ENCODE peak calls at places on chromosomes 4 and X, in six cellular contexts. M is activated CD8-positive, alpha-beta memory T cell treated with anti-CD3 and anti-CD28 coated beads for 1 hour; D is DMS153; K is stimulated activated CD4-positive, alpha-beta T cell treated with anti-CD3 and anti-CD28 coated beads, Interleukin-4, amount 100 ng/mL, for 1 hour; O is GM13976; A is AG20443. P is an unnamed sample.
A peak's percentile ranks its signal among the peaks of the same experiment; 100 is the strongest.

GRCh38 chrX:103823591-103823990 is 8.5 kb downstream of the RAB9B start:
- DNase-seq in A (no peak), O (no peak), M (no peak), K (no peak), D (no peak), P (no peak)

GRCh38 chr4:51868449-51868847 is 25.5 kb downstream of the DCUN1D4 start:
- DNase-seq in M (no peak), K (no peak), O (no peak), D (no peak), A (no peak), P (no peak)

GRCh38 chrX:131827935-131828334 is 195.2 kb upstream of the STK26 start:
- DNase-seq in O (no peak), M (no peak), K (peak; percentile 26), D (peak; percentile 53), A (no peak), P (peak; percentile 62)

GRCh38 chr4:102734591-102735385 is 26.0 kb downstream of the MANBA start:
- DNase-seq in D (no peak), M (no peak), A (peak; percentile 15), K (no peak), O (peak; percentile 64), P (peak; percentile 11)

GRCh38 chrX:49910344-49910743 is 12.1 kb upstream of the CLCN5 start:
- DNase-seq in M (no peak), O (peak; percentile 23), K (no peak), A (no peak), D (peak; percentile 77), P (peak; percentile 88)

GRCh38 chrX:150366951-150367545 is 3.9 kb downstream of the MAMLD1 start:
- DNase-seq in M (no peak), O (no peak), K (no peak), D (no peak), A (peak; percentile 29), P (peak; percentile 65)

GRCh38 chrX:103063191-103063845 is 653 bp downstream of the BEX1 start:
- DNase-seq in D (no peak), O (no peak), K (no peak), M (no peak), A (peak; percentile 42), P (peak; percentile 81)

GRCh38 chr4:87053064-87053693 is 118.4 kb downstream of the AFF1 start:
- DNase-seq in D (no peak), M (no peak), K (no peak), A (no peak), O (no peak), P (no peak)

GRCh38 chrX:131271274-131271673 is 17.8 kb downstream of the IGSF1 start:
- DNase-seq in K (no peak), M (no peak), D (no peak), O (no peak), A (no peak), P (no peak)

GRCh38 chr4:170657761-170658160 is 568.0 kb upstream of the AADAT start:
- DNase-seq in D (no peak), M (no peak), A (no peak), O (no peak), K (no peak), P (no peak)

GRCh38 chr4:184384056-184384809 is 90.1 kb downstream of the IRF2 start:
- DNase-seq in A (peak; percentile 69), O (peak; percentile 48), M (no peak), K (no peak), D (no peak), P (no peak)

GRCh38 chr4:139131209-139131870 is 45.7 kb downstream of the ELF2 start:
- DNase-seq in M (no peak), O (no peak), K (no peak), D (no peak), A (no peak), P (peak; percentile 2)

GRCh38 chr4:145937990-145938611 is 522 bp downstream of the ZNF827 start:
- DNase-seq in O (peak; percentile 56), A (peak; percentile 44), D (no peak), M (peak; percentile 19), K (peak; percentile 25), P (peak; percentile 57)

GRCh38 chrX:81120936-81121351 is 80.8 kb downstream of the HMGN5 start:
- DNase-seq in A (peak; percentile 39), O (no peak), D (no peak), K (peak; percentile 29), M (no peak), P (peak; percentile 85)

GRCh38 chr4:168566736-168567135 is 69.9 kb downstream of the PALLD start:
- DNase-seq in K (no peak), D (no peak), M (no peak), O (no peak), A (no peak), P (no peak)

GRCh38 chr4:24071612-24072372 is 181.9 kb upstream of the PPARGC1A start:
- DNase-seq in M (no peak), O (no peak), D (no peak), A (no peak), K (no peak), P (no peak)

GRCh38 chr4:126995235-126995634 is 637.5 kb upstream of the INTU start:
- DNase-seq in A (no peak), M (no peak), K (no peak), O (no peak), D (no peak), P (peak; percentile 2)

GRCh38 chrX:41558531-41558930 is 111.4 kb downstream of the NYX start:
- DNase-seq in A (peak; percentile 13), M (no peak), K (no peak), O (peak; percentile 18), D (no peak), P (peak; percentile 43)

GRCh38 chr4:101864660-101865059 is 74.1 kb downstream of the BANK1 start:
- DNase-seq in M (no peak), K (no peak), A (no peak), D (no peak), O (no peak), P (no peak)

GRCh38 chrX:135086197-135086854 is 34.0 kb downstream of the ETDB start:
- DNase-seq in A (peak; percentile 48), O (peak; percentile 43), D (peak; percentile 73), M (no peak), K (no peak), P (peak; percentile 86)

GRCh38 chr4:83248486-83248885 is 36.1 kb downstream of the COQ2 start:
- DNase-seq in M (no peak), O (no peak), K (no peak), A (no peak), D (no peak), P (no peak)

GRCh38 chrX:44784241-44784640 is 59.6 kb upstream of the DUSP21 start:
- DNase-seq in O (no peak), M (no peak), K (no peak), D (no peak), A (no peak), P (no peak)

GRCh38 chr4:41977709-41978108 is 3.8 kb upstream of the DCAF4L1 start:
- DNase-seq in K (no peak), D (no peak), A (peak; percentile 11), M (no peak), O (no peak), P (peak; percentile 38)

GRCh38 chr4:160510925-160511324 is 1408.0 kb downstream of the RAPGEF2 start:
- DNase-seq in D (no peak), M (no peak), O (no peak), K (no peak), A (no peak), P (peak; percentile 63)

GRCh38 chr4:26330186-26330787 is 9.5 kb downstream of the RBPJ start:
- DNase-seq in A (peak; percentile 40), O (peak; percentile 54), K (no peak), D (peak; percentile 36), M (no peak), P (peak; percentile 95)

GRCh38 chr4:20043992-20044391 is 207.7 kb upstream of the SLIT2 start:
- DNase-seq in D (no peak), M (no peak), K (no peak), A (no peak), O (no peak), P (no peak)

GRCh38 chr4:99334880-99335279 is 13.7 kb upstream of the ADH1B start:
- DNase-seq in K (no peak), D (no peak), O (no peak), M (no peak), A (no peak), P (no peak)

GRCh38 chr4:57652765-57653164 is 542.6 kb upstream of the IGFBP7 start:
- DNase-seq in M (no peak), A (no peak), K (no peak), O (no peak), D (no peak), P (no peak)

GRCh38 chr4:177509346-177509745 is 67.1 kb upstream of the AGA start:
- DNase-seq in D (no peak), M (no peak), O (no peak), A (no peak), K (no peak), P (no peak)

GRCh38 chrX:31551913-31552312 is 480.1 kb upstream of the FTHL17 start:
- DNase-seq in A (no peak), M (no peak), K (no peak), D (no peak), O (no peak), P (no peak)

GRCh38 chr4:28508649-28509048 is 1648.0 kb downstream of the STIM2 start:
- DNase-seq in A (no peak), O (no peak), K (no peak), M (no peak), D (no peak), P (no peak)

GRCh38 chr4:10461091-10461849 is 4.0 kb upstream of the ZNF518B start:
- DNase-seq in D (no peak), A (peak; percentile 93), K (peak; percentile 77), M (peak; percentile 17), O (peak; percentile 92), P (peak; percentile 93)

GRCh38 chrX:2398341-2398656 is 102.5 kb downstream of the DHRSX start:
- DNase-seq in K (no peak), O (no peak), M (no peak), A (no peak), D (no peak), P (no peak)

GRCh38 chr4:18394656-18395055 is 373.1 kb upstream of the LCORL start:
- DNase-seq in D (no peak), O (no peak), A (no peak), M (no peak), K (no peak), P (no peak)

GRCh38 chr4:112552668-112553067 is 36.7 kb upstream of the NEUROG2 start:
- DNase-seq in O (no peak), K (no peak), D (no peak), A (peak; percentile 67), M (no peak), P (no peak)

GRCh38 chr4:151438154-151438553 is 29.2 kb downstream of the FHIP1A start:
- DNase-seq in A (no peak), K (no peak), O (no peak), D (no peak), M (no peak), P (no peak)